ENCODE peak calls at places on chromosome X, in six cellular contexts. B, W, O, A, X and Z are unnamed samples.
A peak's percentile ranks its signal among the peaks of the same experiment; 100 is the strongest.

GRCh38 chrX:125786306-125786705 is 379.8 kb downstream of the DCAF12L2 start:
- DNase-seq in W (no peak), X (no peak), B (no peak), O (no peak), A (no peak), Z (no peak)

GRCh38 chrX:115561605-115562491 is 874 bp downstream of the PLS3 start:
- DNase-seq in O (no peak), A (peak; percentile 78), B (peak; percentile 78), W (peak; percentile 29), X (no peak), Z (peak; percentile 53)

GRCh38 chrX:129462707-129463106 is 60.6 kb downstream of the SMARCA1 start:
- DNase-seq in B (peak; percentile 1), X (no peak), O (no peak), A (no peak), W (no peak), Z (no peak)

GRCh38 chrX:2226906-2227656 is 273.7 kb downstream of the DHRSX start:
- DNase-seq in O (no peak), B (no peak), X (no peak), A (no peak), W (no peak), Z (no peak)

GRCh38 chrX:104335765-104336164 is 81.0 kb upstream of the ESX1 start:
- DNase-seq in W (no peak), X (no peak), B (no peak), A (no peak), O (no peak), Z (no peak)

GRCh38 chrX:135740683-135741149 is 27.3 kb downstream of the CT45A3 start:
- DNase-seq in W (peak; percentile 23), X (no peak), B (no peak), O (no peak), A (peak; percentile 64), Z (no peak)

GRCh38 chrX:129019412-129019811 is 503.9 kb downstream of the SMARCA1 start:
- DNase-seq in O (no peak), A (no peak), X (no peak), W (no peak), B (no peak), Z (no peak)

GRCh38 chrX:70172226-70172625 is 5.1 kb upstream of the DGAT2L6 start:
- DNase-seq in O (no peak), A (no peak), B (no peak), W (no peak), X (no peak), Z (no peak)

GRCh38 chrX:124332481-124333424 is at the start of gene TEX13D:
- DNase-seq in O (no peak), W (no peak), X (no peak), B (no peak), A (peak; percentile 69), Z (no peak)

GRCh38 chrX:100512471-100512870 is 72.3 kb upstream of the TNMD start:
- DNase-seq in B (peak; percentile 22), W (no peak), O (peak; percentile 11), A (no peak), X (no peak), Z (no peak)

GRCh38 chrX:155235891-155236290 is 19.6 kb downstream of the VBP1 start:
- DNase-seq in B (no peak), W (no peak), O (no peak), A (no peak), X (no peak), Z (no peak)

GRCh38 chrX:18733273-18733672 is 25.8 kb downstream of the PPEF1 start:
- DNase-seq in O (no peak), A (no peak), W (no peak), X (no peak), B (no peak), Z (no peak)

GRCh38 chrX:67523932-67524331 is 19.9 kb upstream of the AR start:
- DNase-seq in O (no peak), B (no peak), A (no peak), W (no peak), X (no peak), Z (no peak)

GRCh38 chrX:22300130-22300529 is 27.4 kb downstream of the CBLL2 start:
- DNase-seq in B (peak; percentile 75), W (no peak), A (no peak), O (no peak), X (no peak), Z (peak; percentile 88)

GRCh38 chrX:67544871-67545771 is 1.3 kb downstream of the AR start:
- DNase-seq in O (no peak), X (no peak), A (peak; percentile 78), W (no peak), B (no peak), Z (no peak)

GRCh38 chrX:56746996-56747395 is 18.0 kb downstream of the NBDY start:
- DNase-seq in A (no peak), O (no peak), B (no peak), W (no peak), X (no peak), Z (no peak)

GRCh38 chrX:68685722-68686683 is 38.5 kb downstream of the STARD8 start:
- DNase-seq in A (peak; percentile 77), X (no peak), W (no peak), B (no peak), O (no peak), Z (no peak)